ENCODE peak calls at places on chromosomes 5 and 9, in four cellular contexts. U is colonic mucosa, M is A549, I is fibroblast of mammary gland. H is an unnamed sample.
A peak's percentile ranks its signal among the peaks of the same experiment; 100 is the strongest.

GRCh38 chr5:20109326-20109725 is 121.3 kb upstream of the CDH18 start:
- DNase-seq in U (no peak), M (no peak), I (no peak), H (no peak)

GRCh38 chr9:135926402-135927194 is 19.3 kb upstream of the CAMSAP1 start:
- DNase-seq in U (no peak), M (peak; percentile 72), I (peak; percentile 82), H (peak; percentile 84)

GRCh38 chr5:89034588-89034987 is 151.6 kb upstream of the MEF2C start:
- DNase-seq in U (no peak), M (no peak), I (peak; percentile 30), H (peak; percentile 18)

GRCh38 chr9:125746017-125746773 is 978 bp upstream of the PBX3 start:
- DNase-seq in U (peak; percentile 95), M (peak; percentile 94), I (peak; percentile 90), H (peak; percentile 93)

GRCh38 chr9:97535771-97536170 is 34.3 kb downstream of the TMOD1 start:
- DNase-seq in U (no peak), M (no peak), I (no peak), H (no peak)

GRCh38 chr5:41843456-41844112 is 26.6 kb downstream of the OXCT1 start:
- DNase-seq in U (peak; percentile 57), M (peak; percentile 4), I (peak; percentile 77), H (peak; percentile 73)

GRCh38 chr5:32462618-32463017 is 18.1 kb upstream of the ZFR start:
- DNase-seq in U (no peak), M (peak; percentile 32), I (peak; percentile 70), H (peak; percentile 30)

GRCh38 chr5:138504799-138505198 is 38.2 kb downstream of the ETF1 start:
- DNase-seq in U (no peak), M (no peak), I (no peak), H (no peak)

GRCh38 chr9:125079931-125080330 is 63.4 kb downstream of the SCAI start:
- DNase-seq in U (no peak), M (no peak), I (no peak), H (no peak)

GRCh38 chr5:107213025-107213424 is 457.7 kb downstream of the EFNA5 start:
- DNase-seq in U (no peak), M (no peak), I (no peak), H (no peak)

GRCh38 chr5:6750951-6751685 is 37.9 kb downstream of the TENT4A start:
- DNase-seq in U (no peak), M (no peak), I (no peak), H (no peak)

GRCh38 chr9:6834306-6834705 is 76.5 kb downstream of the KDM4C start:
- DNase-seq in U (no peak), M (no peak), I (no peak), H (no peak)

GRCh38 chr9:6827370-6827949 is 69.7 kb downstream of the KDM4C start:
- DNase-seq in U (peak; percentile 33), M (peak; percentile 51), I (peak; percentile 61), H (peak; percentile 60)

GRCh38 chr9:6833518-6834192 is 75.9 kb downstream of the KDM4C start:
- DNase-seq in U (no peak), M (no peak), I (peak; percentile 66), H (peak; percentile 32)

GRCh38 chr9:6829027-6829426 is 71.3 kb downstream of the KDM4C start:
- DNase-seq in U (no peak), M (peak; percentile 18), I (peak; percentile 20), H (no peak)
- TF ChIP-seq CTCF in U (no peak), M (no peak), I (peak; percentile 7), H (no peak)

GRCh38 chr9:77648458-77649108 is 461 bp upstream of the GNA14 start:
- DNase-seq in U (peak; percentile 79), M (no peak), I (no peak), H (peak; percentile 10)
- H3K4me3 ChIP-seq in U (peak overlapping the region; percentile 46), M (no peak overlapping the region), I (peak overlapping the region; percentile 49), H (peak overlapping the region; percentile 45)

GRCh38 chr9:33946779-33947535 is 101.7 kb downstream of the UBAP2 start:
- DNase-seq in U (no peak), M (no peak), I (peak; percentile 95), H (peak; percentile 95)

GRCh38 chr9:33942471-33943083 is 106.1 kb downstream of the UBAP2 start:
- DNase-seq in U (no peak), M (peak; percentile 64), I (peak; percentile 77), H (peak; percentile 82)

GRCh38 chr9:33939924-33940874 is 108.5 kb downstream of the UBAP2 start:
- DNase-seq in U (peak; percentile 52), M (no peak), I (no peak), H (no peak)

GRCh38 chr9:33943389-33943788 is 105.3 kb downstream of the UBAP2 start:
- DNase-seq in U (no peak), M (no peak), I (no peak), H (no peak)
- TF ChIP-seq CTCF in U (no peak), M (no peak), I (no peak), H (no peak)

GRCh38 chr5:28729067-28729466 is 1690.7 kb upstream of the CDH9 start:
- DNase-seq in U (no peak), M (no peak), I (no peak), H (no peak)

GRCh38 chr5:28737682-28738081 is 1699.3 kb upstream of the CDH9 start:
- DNase-seq in U (no peak), M (no peak), I (no peak), H (no peak)

GRCh38 chr5:28734396-28734795 is 1696.0 kb upstream of the CDH9 start:
- DNase-seq in U (no peak), M (no peak), I (no peak), H (peak; percentile 74)
- H3K4me3 ChIP-seq in U (no peak overlapping the region), M (no peak overlapping the region), I (no peak overlapping the region), H (no peak overlapping the region)

DNA sequence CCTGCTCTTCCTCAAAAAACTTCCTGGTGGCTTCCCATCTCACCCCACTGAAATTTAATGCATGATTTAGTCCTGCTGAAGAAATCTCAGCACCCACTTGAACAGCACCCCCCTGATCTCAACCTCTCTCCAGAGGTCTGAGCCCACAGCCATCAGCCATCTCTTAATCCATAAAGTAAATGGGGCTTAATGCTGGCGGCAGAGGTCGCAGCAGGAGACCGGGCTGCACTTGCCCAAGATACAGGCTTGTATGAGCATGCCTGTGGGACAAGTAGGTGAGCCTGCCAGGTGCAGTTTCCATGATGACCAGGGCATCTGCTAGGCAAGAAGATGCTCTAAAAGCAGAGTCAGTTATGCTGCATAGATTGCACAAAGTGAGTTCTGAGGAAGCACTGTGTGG is 52.4 kb upstream of the CTXN3 start:
- DNase-seq in U (no peak), M (no peak), I (no peak), H (no peak)
- TF ChIP-seq CTCF in U (no peak), M (no peak), I (no peak), H (no peak)

DNA sequence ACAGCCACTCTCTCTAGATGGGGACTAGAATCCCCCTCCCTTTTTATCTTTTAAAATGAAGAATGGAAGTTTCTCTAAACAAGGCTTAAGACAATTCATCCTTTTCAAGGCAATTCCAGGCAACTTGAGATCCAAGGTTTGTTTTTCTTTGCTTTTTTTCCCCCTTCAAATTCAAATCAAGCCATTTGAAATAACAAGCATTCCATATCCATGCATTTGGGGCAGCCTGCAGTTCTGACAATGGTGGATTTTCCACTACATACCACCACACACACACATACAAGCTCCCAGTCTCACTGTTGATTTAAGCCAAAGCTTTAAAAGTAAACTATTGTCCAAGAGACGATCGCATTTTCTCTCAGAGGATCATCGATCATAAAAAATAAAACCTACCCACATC is 424 bp downstream of the INSYN2B start:
- DNase-seq in U (no peak), M (no peak), I (no peak), H (no peak)
- H3K4me3 ChIP-seq in U (no peak overlapping the region), M (peak overlapping the region; percentile 38), I (peak overlapping the region; percentile 54), H (peak overlapping the region; percentile 78)

GRCh38 chr5:168365581-168366081 is 74.2 kb downstream of the WWC1 start:
- DNase-seq in U (peak; percentile 73), M (no peak), I (peak; percentile 77), H (peak; percentile 18)
- TF ChIP-seq CTCF in U (no peak), M (peak; percentile 58), I (peak; percentile 7), H (peak; percentile 37)

GRCh38 chr9:107488400-107489143 is 997 bp downstream of the KLF4 start:
- DNase-seq in U (peak; percentile 81), M (peak; percentile 34), I (peak; percentile 73), H (peak; percentile 28)

GRCh38 chr9:107487521-107488399 is 1.8 kb downstream of the KLF4 start:
- DNase-seq in U (peak; percentile 73), M (peak; percentile 33), I (peak; percentile 48), H (peak; percentile 50)

GRCh38 chr9:107485451-107486043 is 4.0 kb downstream of the KLF4 start:
- DNase-seq in U (peak; percentile 48), M (no peak), I (peak; percentile 66), H (no peak)

GRCh38 chr9:107489144-107489673 is 360 bp downstream of the KLF4 start:
- DNase-seq in U (no peak), M (no peak), I (peak; percentile 4), H (peak; percentile 51)

GRCh38 chr9:107486674-107487520 is 2.7 kb downstream of the KLF4 start:
- DNase-seq in U (peak; percentile 50), M (no peak), I (peak; percentile 12), H (no peak)
- H3K4me3 ChIP-seq in U (peak overlapping the region; percentile 56), M (no peak overlapping the region), I (peak overlapping the region; percentile 89), H (peak overlapping the region; percentile 76)

DNA sequence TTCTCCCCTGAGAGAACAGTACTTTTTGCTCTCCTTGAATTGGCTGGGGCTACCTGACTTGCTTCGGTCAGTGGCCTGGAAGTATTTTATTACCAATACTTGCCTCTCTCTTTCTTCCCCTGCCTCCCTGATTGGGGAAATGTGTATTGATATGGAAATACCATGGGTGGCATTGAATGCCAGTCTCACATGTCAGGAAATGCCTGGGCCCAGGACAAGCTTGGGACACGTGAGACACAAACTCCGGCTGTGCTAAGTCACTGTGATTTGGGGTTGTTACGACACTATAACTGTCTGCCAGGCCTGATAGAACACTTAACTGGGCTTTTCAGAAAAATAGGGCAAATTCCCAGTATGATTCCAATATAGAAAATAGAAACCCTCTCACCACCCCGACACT is 238.3 kb downstream of the GADD45G start:
- DNase-seq in U (no peak), M (no peak), I (no peak), H (no peak)
- TF ChIP-seq CTCF in U (no peak), M (no peak), I (no peak), H (no peak)

GRCh38 chr9:26357803-26358339 is 534.7 kb downstream of the CAAP1 start:
- DNase-seq in U (no peak), M (no peak), I (no peak), H (no peak)

GRCh38 chr9:26356491-26356890 is 536.1 kb downstream of the CAAP1 start:
- DNase-seq in U (no peak), M (no peak), I (no peak), H (no peak)

GRCh38 chr9:26361010-26361409 is 531.6 kb downstream of the CAAP1 start:
- DNase-seq in U (no peak), M (no peak), I (no peak), H (no peak)
- H3K4me3 ChIP-seq in U (no peak overlapping the region), M (no peak overlapping the region), I (no peak overlapping the region), H (no peak overlapping the region)